ENCODE peak calls at places on chromosomes 11 and 22, in seven cellular contexts. M, Z, J, L, I, Q and K are unnamed samples.

GRCh38 chr22:21582801-21583740 is 15.6 kb downstream of the UBE2L3 start:
- DNase-seq in M (no peak), Z (no peak), J (no peak), L (no peak), I (no peak), Q (no peak), K (peak)

GRCh38 chr22:27994481-27995331 is 75.7 kb upstream of the PITPNB start:
- DNase-seq in M (no peak), Z (peak), J (no peak), L (no peak), I (no peak), Q (no peak), K (no peak)

GRCh38 chr11:62370743-62371440 is 33.6 kb downstream of the ASRGL1 start:
- DNase-seq in M (peak), Z (peak), J (no peak), L (peak), I (no peak), Q (peak), K (no peak)

GRCh38 chr11:63879598-63879997 is 37.4 kb downstream of the RCOR2 start:
- DNase-seq in M (no peak), Z (peak), J (no peak), L (no peak), I (no peak), Q (no peak), K (no peak)

GRCh38 chr11:115677190-115677589 is 173.0 kb upstream of the CADM1 start:
- DNase-seq in M (no peak), Z (no peak), J (no peak), L (no peak), I (no peak), Q (no peak), K (no peak)

GRCh38 chr22:36386351-36386899 is 1.3 kb downstream of the MYH9 start:
- DNase-seq in M (peak), Z (peak), J (no peak), L (peak), I (no peak), Q (no peak), K (peak)

GRCh38 chr11:109306322-109306721 is 115.7 kb upstream of the C11orf87 start:
- DNase-seq in M (no peak), Z (no peak), J (no peak), L (no peak), I (no peak), Q (no peak), K (no peak)

GRCh38 chr11:3044004-3044403 is 13.2 kb downstream of the CARS1 start:
- DNase-seq in M (no peak), Z (no peak), J (no peak), L (no peak), I (no peak), Q (no peak), K (no peak)

GRCh38 chr11:102061276-102061675 is 14.0 kb downstream of the CFAP300 start:
- DNase-seq in M (no peak), Z (no peak), J (no peak), L (no peak), I (no peak), Q (no peak), K (no peak)

GRCh38 chr11:2178906-2179494 is 7.4 kb upstream of the TH start:
- DNase-seq in M (no peak), Z (no peak), J (no peak), L (no peak), I (no peak), Q (no peak), K (no peak)

GRCh38 chr11:72576196-72576595 is 98.0 kb downstream of the PDE2A start:
- DNase-seq in M (no peak), Z (no peak), J (no peak), L (no peak), I (no peak), Q (no peak), K (no peak)

GRCh38 chr11:27786331-27786730 is 86.1 kb upstream of the BDNF start:
- DNase-seq in M (no peak), Z (no peak), J (no peak), L (no peak), I (no peak), Q (no peak), K (no peak)

GRCh38 chr22:44664149-44664548 is 37.9 kb upstream of the PRR5 start:
- DNase-seq in M (peak), Z (peak), J (no peak), L (peak), I (no peak), Q (peak), K (no peak)

GRCh38 chr22:26768986-26769385 is 111.6 kb downstream of the MIAT start:
- DNase-seq in M (no peak), Z (no peak), J (no peak), L (no peak), I (no peak), Q (no peak), K (no peak)

GRCh38 chr11:47004595-47005033 is 68.1 kb downstream of the CSTPP1 start:
- DNase-seq in M (no peak), Z (peak), J (no peak), L (no peak), I (peak), Q (no peak), K (peak)

GRCh38 chr11:76212086-76213035 is 6.1 kb upstream of the WNT11 start:
- DNase-seq in M (no peak), Z (no peak), J (no peak), L (peak), I (no peak), Q (no peak), K (no peak)

GRCh38 chr11:94400839-94401772 is at the start of gene GPR83:
- DNase-seq in M (no peak), Z (no peak), J (peak), L (no peak), I (no peak), Q (no peak), K (no peak)

GRCh38 chr11:8989411-8989810 is 14.4 kb downstream of the NRIP3 start:
- DNase-seq in M (no peak), Z (no peak), J (no peak), L (no peak), I (no peak), Q (no peak), K (no peak)

GRCh38 chr11:106697058-106697457 is 321.2 kb downstream of the GUCY1A2 start:
- DNase-seq in M (no peak), Z (no peak), J (no peak), L (no peak), I (peak), Q (no peak), K (no peak)

GRCh38 chr11:76241243-76242000 is 35.1 kb upstream of the WNT11 start:
- DNase-seq in M (no peak), Z (no peak), J (no peak), L (no peak), I (no peak), Q (no peak), K (no peak)

GRCh38 chr22:46518542-46519325 is 18.7 kb downstream of the CELSR1 start:
- DNase-seq in M (no peak), Z (no peak), J (no peak), L (no peak), I (no peak), Q (no peak), K (no peak)